ENCODE peak calls at places on chromosome 22, in five cellular contexts. Z, O, U, T and M are unnamed samples.
A peak's percentile ranks its signal among the peaks of the same experiment; 100 is the strongest.

GRCh38 chr22:42511401-42511891 is 8.2 kb downstream of the RRP7A start:
- DNase-seq in Z (no peak), O (no peak), U (no peak), T (no peak), M (no peak)

GRCh38 chr22:45319319-45319675 is 9.6 kb downstream of the FAM118A start:
- DNase-seq in Z (peak; percentile 27), O (no peak), U (no peak), T (no peak), M (no peak)

GRCh38 chr22:41541484-41541883 is 2.8 kb downstream of the POLR3H start:
- DNase-seq in Z (no peak), O (no peak), U (no peak), T (no peak), M (no peak)

GRCh38 chr22:22893077-22893805 is 5.6 kb downstream of the IGLL5 start:
- DNase-seq in Z (no peak), O (no peak), U (no peak), T (no peak), M (no peak)

GRCh38 chr22:16968218-16968595 is 39.8 kb downstream of the GAB4 start:
- DNase-seq in Z (no peak), O (no peak), U (no peak), T (no peak), M (no peak)

GRCh38 chr22:43883012-43883661 is 8.7 kb downstream of the PNPLA5 start:
- DNase-seq in Z (peak; percentile 76), O (no peak), U (peak; percentile 19), T (peak; percentile 75), M (peak; percentile 74)

GRCh38 chr22:44542561-44543222 is 44.7 kb upstream of the RTL6 start:
- DNase-seq in Z (no peak), O (no peak), U (no peak), T (no peak), M (no peak)

GRCh38 chr22:36397081-36397766 is 9.5 kb upstream of the MYH9 start:
- DNase-seq in Z (no peak), O (no peak), U (no peak), T (no peak), M (no peak)

GRCh38 chr22:22818861-22819855 is 68.5 kb upstream of the IGLL5 start:
- DNase-seq in Z (peak; percentile 33), O (peak; percentile 43), U (no peak), T (no peak), M (peak; percentile 37)

GRCh38 chr22:45864959-45865496 is 111.9 kb downstream of the WNT7B start:
- DNase-seq in Z (no peak), O (no peak), U (no peak), T (no peak), M (no peak)

GRCh38 chr22:38873469-38874411 is 1.7 kb upstream of the CBX6 start:
- DNase-seq in Z (peak; percentile 88), O (peak; percentile 46), U (peak; percentile 43), T (no peak), M (peak; percentile 92)

GRCh38 chr22:42959472-42960145 is 55.3 kb downstream of the PACSIN2 start:
- DNase-seq in Z (peak; percentile 22), O (no peak), U (no peak), T (peak; percentile 64), M (peak; percentile 36)

GRCh38 chr22:17087176-17088131 is 2.7 kb downstream of the IL17RA start:
- DNase-seq in Z (peak; percentile 67), O (peak; percentile 67), U (no peak), T (no peak), M (peak; percentile 77)

GRCh38 chr22:31586137-31586920 is 75.7 kb downstream of the PISD start:
- DNase-seq in Z (no peak), O (no peak), U (no peak), T (no peak), M (no peak)

GRCh38 chr22:41862160-41862529 is 29.2 kb downstream of the SREBF2 start:
- DNase-seq in Z (peak; percentile 74), O (peak; percentile 48), U (peak; percentile 13), T (no peak), M (peak; percentile 76)

GRCh38 chr22:36546092-36546804 is 17.3 kb upstream of the EIF3D start:
- DNase-seq in Z (peak; percentile 72), O (no peak), U (no peak), T (peak; percentile 66), M (peak; percentile 59)

GRCh38 chr22:22704156-22704946 is 59.9 kb downstream of the GGTLC2 start:
- DNase-seq in Z (no peak), O (no peak), U (no peak), T (no peak), M (no peak)

GRCh38 chr22:27842236-27842993 is 40.9 kb upstream of the MN1 start:
- DNase-seq in Z (no peak), O (no peak), U (no peak), T (no peak), M (no peak)

GRCh38 chr22:27879923-27880322 is 39.1 kb downstream of the PITPNB start:
- DNase-seq in Z (peak; percentile 6), O (no peak), U (no peak), T (peak; percentile 48), M (no peak)

GRCh38 chr22:17807571-17808410 is 33.5 kb upstream of the BID start:
- DNase-seq in Z (no peak), O (no peak), U (no peak), T (no peak), M (no peak)